ENCODE peak calls at places on chromosomes 16 and 17, in nine cellular contexts. R is CD8-positive, alpha-beta T cell; Z is esophagus squamous epithelium; I is fibroblast of lung; K is left ventricle myocardium inferior; L is body of pancreas; C is aorta; G is tibial artery; O is A673. S is an unnamed sample. For H3K36me3, the result is how much of the 10 kb centered on the place peaks cover.

GRCh38 chr17:82566129-82566995 is 46.8 kb downstream of the FOXK2 start:
- DNase-seq in O (no peak), L (no peak), Z (no peak), K (no peak), C (no peak), R (no peak), G (no peak), I (no peak), S (no peak)

GRCh38 chr16:17377360-17378324 is 93.1 kb downstream of the XYLT1 start:
- DNase-seq in Z (no peak), K (no peak), L (peak), G (no peak), O (no peak), R (no peak), C (no peak), I (peak), S (no peak)

GRCh38 chr17:64694207-64694606 is 32.1 kb upstream of the SMURF2 start:
- DNase-seq in C (peak), Z (no peak), I (peak), L (peak), R (no peak), K (peak), O (peak), G (peak), S (peak)

GRCh38 chr16:72976747-72977064 is 71.2 kb downstream of the ZFHX3 start:
- DNase-seq in L (no peak), C (no peak), G (no peak), I (no peak), R (no peak), O (no peak), Z (no peak), K (no peak), S (no peak)

GRCh38 chr16:89584768-89585549 is 9.4 kb downstream of the CPNE7 start:
- DNase-seq in L (no peak), O (no peak), Z (no peak), C (no peak), G (no peak), K (no peak), R (no peak), I (peak), S (no peak)

GRCh38 chr17:77526728-77527355 is 386.1 kb downstream of the SEC14L1 start:
- DNase-seq in K (no peak), I (no peak), L (no peak), O (no peak), Z (no peak), G (peak), R (no peak), C (no peak), S (peak)

GRCh38 chr17:82217120-82217529 is 4.5 kb upstream of the CCDC57 start:
- DNase-seq in R (no peak), C (peak), L (no peak), K (no peak), O (no peak), I (no peak), Z (no peak), G (peak), S (no peak)

GRCh38 chr16:72739577-72739976 is 308.4 kb downstream of the ZFHX3 start:
- DNase-seq in G (no peak), L (no peak), Z (no peak), R (no peak), O (peak), I (peak), K (no peak), C (no peak), S (no peak)

GRCh38 chr17:73706858-73707257 is 62.6 kb upstream of the SDK2 start:
- DNase-seq in I (no peak), L (no peak), G (no peak), O (peak), Z (no peak), C (no peak), R (no peak), K (no peak), S (no peak)

GRCh38 chr17:4988168-4988567 is 693 bp upstream of the CAMTA2 start:
- DNase-seq in L (no peak), G (peak), K (peak), C (peak), O (peak), Z (no peak), I (no peak), R (no peak), S (peak)

GRCh38 chr17:78796134-78796900 is 14.2 kb upstream of the CYTH1 start:
- DNase-seq in R (no peak), K (no peak), I (no peak), C (peak), Z (no peak), O (no peak), L (no peak), G (no peak), S (no peak)

GRCh38 chr16:9821331-9821730 is 360.9 kb downstream of the GRIN2A start:
- DNase-seq in Z (no peak), O (no peak), L (no peak), R (no peak), I (no peak), C (no peak), K (no peak), G (no peak), S (no peak)

GRCh38 chr16:2751577-2752034 is 832 bp upstream of the SRRM2 start:
- DNase-seq in I (peak), K (no peak), L (no peak), R (no peak), C (no peak), Z (no peak), G (no peak), O (no peak), S (no peak)

GRCh38 chr16:87391324-87391949 is 699 bp upstream of the MAP1LC3B start:
- DNase-seq in O (peak), I (peak), G (peak), R (no peak), L (peak), K (peak), Z (no peak), C (peak), S (peak)

GRCh38 chr17:72125226-72125651 is 4.4 kb downstream of the SOX9 start:
- DNase-seq in L (no peak), O (no peak), I (peak), Z (no peak), C (no peak), G (no peak), R (no peak), K (no peak), S (no peak)

GRCh38 chr16:86941731-86942468 is 363.6 kb downstream of the FOXL1 start:
- DNase-seq in Z (no peak), O (no peak), R (no peak), G (no peak), C (peak), I (no peak), L (no peak), K (no peak), S (peak)

GRCh38 chr17:45234641-45235040 is 13.0 kb downstream of the FMNL1 start:
- DNase-seq in L (no peak), O (no peak), K (no peak), Z (no peak), R (peak), I (no peak), C (no peak), G (no peak), S (no peak)

GRCh38 chr17:54426287-54426886 is 474.3 kb upstream of the TOM1L1 start:
- DNase-seq in I (no peak), O (peak), L (no peak), C (no peak), K (no peak), Z (no peak), G (no peak), R (no peak), S (no peak)

GRCh38 chr16:10896723-10897122 is 19.7 kb downstream of the CIITA start:
- DNase-seq in L (no peak), G (no peak), I (no peak), Z (no peak), K (no peak), R (no peak), O (no peak), C (no peak), S (no peak)

GRCh38 chr17:44197980-44198720 is 1.5 kb downstream of the ATXN7L3 start:
- DNase-seq in R (peak), G (no peak), I (peak), L (peak), Z (no peak), O (peak), K (no peak), C (no peak), S (peak)

GRCh38 chr17:80441133-80441578 is 26.2 kb downstream of the ENDOV start:
- DNase-seq in G (no peak), Z (no peak), R (peak), L (no peak), O (peak), C (no peak), I (peak), K (peak), S (peak)

GRCh38 chr16:30063893-30064745 is 1.4 kb upstream of the ALDOA start:
- DNase-seq in K (peak), G (peak), R (peak), O (peak), C (peak), I (peak), Z (no peak), L (peak), S (peak)

GRCh38 chr16:89031715-89032659 is 55.0 kb upstream of the CBFA2T3 start:
- DNase-seq in R (peak), C (peak), G (no peak), Z (no peak), I (no peak), O (no peak), L (peak), K (peak), S (peak)

GRCh38 chr17:78131172-78132085 is 858 bp downstream of the TMC8 start:
- DNase-seq in Z (no peak), G (peak), R (peak), C (no peak), L (no peak), K (no peak), O (no peak), I (no peak), S (no peak)

GRCh38 chr17:81867123-81867951 is 3.8 kb downstream of the ARHGDIA start:
- DNase-seq in O (peak), L (peak), K (no peak), C (no peak), Z (no peak), R (peak), I (peak), G (no peak), S (no peak)

GRCh38 chr16:71358464-71359031 is at the start of gene CALB2:
- DNase-seq in I (peak), C (peak), K (peak), G (peak), Z (no peak), O (peak), R (peak), L (peak), S (peak)

GRCh38 chr17:40348562-40349476 is 15.7 kb downstream of the GJD3 start:
- DNase-seq in O (no peak), R (no peak), C (no peak), K (peak), Z (no peak), I (peak), L (peak), G (peak), S (peak)

GRCh38 chr17:49371178-49371834 is 9.3 kb upstream of the ZNF652 start:
- DNase-seq in C (no peak), Z (no peak), K (no peak), G (no peak), O (no peak), I (no peak), R (no peak), L (no peak), S (no peak)

GRCh38 chr17:35578929-35579448 is 618 bp upstream of the PEX12 start:
- DNase-seq in L (no peak), C (no peak), Z (no peak), I (no peak), K (no peak), O (no peak), R (no peak), G (no peak), S (no peak)

GRCh38 chr17:2170023-2170422 is 115.1 kb downstream of the HIC1 start:
- DNase-seq in Z (no peak), I (no peak), K (no peak), R (no peak), O (no peak), L (no peak), C (no peak), G (no peak), S (no peak)

GRCh38 chr17:82128287-82128686 is 30.3 kb upstream of the FASN start:
- DNase-seq in K (no peak), R (no peak), G (no peak), Z (no peak), C (no peak), I (no peak), O (no peak), L (no peak), S (no peak)

GRCh38 chr17:39676198-39676819 is 8.1 kb downstream of the PNMT start:
- DNase-seq in G (peak), I (no peak), K (peak), C (peak), R (peak), O (peak), L (peak), Z (no peak), S (no peak)

GRCh38 chr16:82835487-82836160 is 208.9 kb downstream of the CDH13 start:
- DNase-seq in O (peak), C (no peak), G (no peak), R (no peak), Z (no peak), I (peak), L (no peak), K (no peak), S (no peak)

GRCh38 chr16:59573528-59574271 is 839.6 kb upstream of the GOT2 start:
- DNase-seq in C (no peak), G (no peak), R (no peak), L (no peak), I (peak), K (no peak), Z (no peak), O (no peak), S (no peak)

GRCh38 chr17:82858376-82859126 is 18.7 kb upstream of the ZNF750 start:
- DNase-seq in L (no peak), R (peak), K (no peak), I (no peak), O (no peak), C (no peak), G (no peak), Z (no peak), S (peak)

GRCh38 chr17:73430848-73431247 is 119.0 kb upstream of the CDC42EP4 start:
- DNase-seq in L (peak), G (no peak), I (peak), C (no peak), R (no peak), K (no peak), O (peak), Z (no peak), S (no peak)

GRCh38 chr17:81025065-81025751 is 9.7 kb upstream of the BAIAP2 start:
- DNase-seq in I (no peak), C (peak), R (no peak), K (no peak), O (no peak), L (no peak), Z (no peak), G (no peak), S (peak)

GRCh38 chr17:31581491-31581890 is 190.0 kb downstream of the RAB11FIP4 start:
- DNase-seq in K (peak), C (peak), R (no peak), O (no peak), Z (no peak), I (peak), L (peak), G (peak), S (peak)

GRCh38 chr16:5502467-5502869 is 404.9 kb upstream of the EEF2KMT start:
- DNase-seq in Z (no peak), C (no peak), I (peak), R (no peak), L (no peak), O (peak), G (no peak), K (no peak), S (no peak)

GRCh38 chr16:46911650-46912049 is 27.5 kb downstream of the GPT2 start:
- DNase-seq in R (no peak), C (no peak), Z (no peak), G (no peak), O (no peak), I (no peak), L (no peak), K (no peak), S (no peak)
- H3K36me3 ChIP-seq in R (under half), C (under half), Z (under half), G (half or more), O (under half), I (under half), L (under half), K (under half), S (half or more)

DNA sequence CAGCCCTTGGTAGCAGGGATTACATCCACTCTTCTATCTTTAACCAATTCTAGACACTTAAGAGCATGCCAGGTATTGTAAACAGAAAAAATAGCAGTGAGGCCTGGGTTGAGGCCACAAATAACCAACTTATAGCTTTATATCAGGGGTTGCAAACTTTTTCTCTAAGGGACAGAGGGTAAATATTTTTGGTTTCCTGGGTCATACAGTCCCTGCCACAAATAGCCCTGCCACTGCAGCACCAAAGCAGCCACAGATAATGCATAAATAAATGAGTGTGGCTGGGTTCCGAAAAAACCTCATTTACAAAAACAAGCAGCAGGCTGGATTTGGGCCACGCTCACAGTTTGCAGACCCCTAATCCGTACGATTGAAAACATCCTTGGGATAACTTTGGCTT is 46.7 kb downstream of the STAT3 start:
- DNase-seq in Z (no peak), R (no peak), C (no peak), O (no peak), L (no peak), K (no peak), I (no peak), G (no peak), S (no peak)
- H3K36me3 ChIP-seq in Z (under half), R (under half), C (under half), O (under half), L (under half), K (half or more), I (under half), G (half or more), S (half or more)

DNA sequence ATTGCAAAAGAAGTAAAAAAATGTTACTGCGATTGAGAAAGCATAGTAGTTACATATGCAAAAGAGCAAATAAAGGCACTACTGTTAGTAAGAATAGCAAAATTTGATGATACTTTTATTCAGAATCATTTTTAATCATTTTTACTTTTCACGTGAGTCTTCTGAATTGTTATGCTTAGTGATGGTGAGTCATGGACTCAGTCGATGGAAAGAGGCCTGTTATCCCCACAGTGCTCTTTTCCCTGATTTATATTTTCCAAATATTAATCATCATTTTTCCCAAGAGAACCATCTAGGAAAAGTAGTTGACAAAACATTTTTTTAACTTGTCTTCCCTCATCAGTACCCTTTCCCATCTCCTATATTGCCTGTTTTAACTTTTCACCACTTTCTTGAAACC is 181.1 kb downstream of the CHD9 start:
- DNase-seq in C (no peak), L (no peak), R (no peak), I (no peak), G (no peak), O (no peak), Z (no peak), K (no peak), S (no peak)
- H3K36me3 ChIP-seq in C (under half), L (under half), R (under half), I (under half), G (half or more), O (half or more), Z (under half), K (half or more), S (under half)

GRCh38 chr17:17154981-17155380 is 51.2 kb downstream of the PLD6 start:
- DNase-seq in Z (no peak), G (no peak), C (no peak), K (no peak), I (no peak), O (no peak), L (no peak), R (no peak), S (no peak)
- H3K36me3 ChIP-seq in Z (under half), G (half or more), C (under half), K (half or more), I (under half), O (half or more), L (under half), R (under half), S (under half)

DNA sequence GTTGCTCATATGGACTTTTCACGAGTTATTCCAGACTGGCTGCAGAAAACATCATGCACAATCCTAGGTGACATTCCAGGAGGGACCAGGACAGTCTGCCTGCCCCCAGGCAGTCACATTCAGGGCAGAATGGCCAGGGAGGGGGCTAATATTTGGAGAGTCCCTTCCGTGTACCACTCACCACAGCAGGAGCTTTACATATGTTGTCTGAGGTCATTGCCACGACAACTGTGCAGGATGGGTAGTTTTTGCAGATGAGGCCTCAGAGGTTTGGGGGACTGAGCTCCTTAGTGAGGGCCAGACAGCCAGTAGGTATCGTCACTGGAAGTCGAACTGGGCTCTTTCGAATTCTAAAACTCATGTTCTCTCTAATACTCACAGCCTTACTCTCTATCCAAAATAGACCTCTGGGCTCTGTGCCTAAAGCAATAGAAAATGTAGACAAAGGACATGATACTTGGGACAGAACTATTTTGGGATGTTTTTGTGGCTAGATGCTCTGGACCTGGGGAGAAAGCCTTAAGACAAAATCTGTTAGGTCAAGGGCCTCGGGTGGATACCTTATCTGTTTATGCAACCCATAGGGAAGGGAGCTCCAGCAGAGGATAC is 338.5 kb downstream of the MAF start:
- DNase-seq in Z (no peak), C (no peak), R (no peak), L (no peak), K (no peak), O (no peak), I (no peak), G (no peak), S (no peak)
- H3K36me3 ChIP-seq in Z (under half), C (under half), R (under half), L (under half), K (under half), O (under half), I (under half), G (under half), S (under half)

GRCh38 chr16:85681255-85681654 is 7.5 kb downstream of the GINS2 start:
- DNase-seq in O (no peak), L (no peak), C (peak), I (no peak), R (no peak), K (no peak), G (no peak), Z (no peak), S (no peak)

GRCh38 chr16:85678821-85679220 is 9.9 kb downstream of the GINS2 start:
- DNase-seq in G (no peak), I (no peak), L (no peak), O (no peak), R (no peak), C (no peak), K (no peak), Z (no peak), S (no peak)

GRCh38 chr16:85678016-85678415 is 10.7 kb downstream of the GINS2 start:
- DNase-seq in I (no peak), R (no peak), G (no peak), C (peak), O (no peak), L (no peak), Z (no peak), K (no peak), S (no peak)

GRCh38 chr16:85680352-85680944 is 8.3 kb downstream of the GINS2 start:
- DNase-seq in I (no peak), K (no peak), C (no peak), Z (no peak), L (no peak), O (no peak), R (no peak), G (no peak), S (no peak)

DNA sequence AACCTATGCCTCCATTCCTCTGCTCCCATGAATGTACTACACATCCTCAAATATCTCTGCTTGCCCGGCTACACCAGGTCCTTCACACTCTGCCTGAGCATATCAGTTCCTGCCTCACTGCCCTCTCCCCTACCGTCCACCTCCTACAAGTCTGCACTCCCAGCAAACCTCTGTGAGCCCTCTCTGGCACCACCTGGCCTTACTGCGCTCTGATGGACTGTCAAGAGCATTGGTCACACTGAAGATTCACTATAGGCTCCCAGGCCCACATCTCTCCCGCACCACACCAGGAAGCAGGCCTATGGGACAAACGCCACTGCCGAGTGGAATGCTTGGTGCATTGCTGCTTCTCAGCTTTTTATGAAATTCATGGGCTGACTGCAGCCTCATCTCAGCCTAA is 8.9 kb downstream of the GINS2 start:
- DNase-seq in L (no peak), C (no peak), R (no peak), K (no peak), I (no peak), Z (no peak), G (no peak), O (no peak), S (no peak)
- H3K36me3 ChIP-seq in L (under half), C (under half), R (under half), K (under half), I (under half), Z (under half), G (under half), O (half or more), S (under half)

S was measured in psoas muscle.